ENCODE peak calls at places on chromosome 7, in nine cellular contexts. D is astrocyte; K is CD4-positive, CD25-positive, alpha-beta regulatory T cell; N is sigmoid colon; T is Kasumi-1; R is amniotic stem cell; G is iPS DF 6.9; U is SK-MEL-5; Y is Right ventricle myocardium superior. W is an unnamed sample.

GRCh38 chr7:125934965-125935364 is 1005.3 kb upstream of the POT1 start:
- DNase-seq in D (no peak), K (no peak), N (no peak), T (no peak), R (no peak), G (no peak), U (no peak), Y (no peak), W (no peak)

GRCh38 chr7:140060788-140061606 is 1.8 kb downstream of the PARP12 start:
- DNase-seq in D (peak; percentile 65), K (no peak), N (peak; percentile 74), T (no peak), R (no peak), G (no peak), U (no peak), Y (peak; percentile 76), W (no peak)

GRCh38 chr7:55020481-55020871 is 1.7 kb downstream of the EGFR start:
- DNase-seq in D (peak; percentile 70), K (no peak), N (peak; percentile 93), T (no peak), R (no peak), G (no peak), U (no peak), Y (peak; percentile 66), W (peak; percentile 17)

GRCh38 chr7:76333388-76334101 is 25.2 kb downstream of the YWHAG start:
- DNase-seq in D (no peak), K (no peak), N (peak; percentile 77), T (peak; percentile 85), R (no peak), G (no peak), U (no peak), Y (peak; percentile 85), W (no peak)

GRCh38 chr7:28114056-28114455 is 66.5 kb downstream of the JAZF1 start:
- DNase-seq in D (no peak), K (no peak), N (no peak), T (no peak), R (no peak), G (no peak), U (no peak), Y (no peak), W (no peak)

GRCh38 chr7:116988363-116988989 is 35.2 kb downstream of the ST7 start:
- DNase-seq in D (no peak), K (no peak), N (no peak), T (peak; percentile 43), R (no peak), G (no peak), U (peak; percentile 53), Y (no peak), W (peak; percentile 25)

GRCh38 chr7:40799493-40800406 is 664.9 kb downstream of the SUGCT start:
- DNase-seq in D (no peak), K (no peak), N (no peak), T (no peak), R (no peak), G (no peak), U (no peak), Y (no peak), W (no peak)

GRCh38 chr7:102829075-102829474 is 80.3 kb downstream of the FAM185A start:
- DNase-seq in D (no peak), K (no peak), N (no peak), T (no peak), R (no peak), G (no peak), U (no peak), Y (no peak), W (no peak)

GRCh38 chr7:8433477-8434289 is at the start of gene NXPH1:
- DNase-seq in D (no peak), K (no peak), N (no peak), T (no peak), R (no peak), G (no peak), U (no peak), Y (no peak), W (no peak)

GRCh38 chr7:55794527-55794926 is 68.0 kb downstream of the SEPTIN14 start:
- DNase-seq in D (no peak), K (no peak), N (no peak), T (no peak), R (no peak), G (no peak), U (no peak), Y (no peak), W (no peak)

GRCh38 chr7:111006691-111007090 is 84.2 kb upstream of the LRRN3 start:
- DNase-seq in D (peak; percentile 86), K (no peak), N (no peak), T (no peak), R (peak; percentile 33), G (no peak), U (no peak), Y (no peak), W (no peak)

GRCh38 chr7:124712017-124712416 is 53.6 kb downstream of the GPR37 start:
- DNase-seq in D (no peak), K (no peak), N (no peak), T (no peak), R (no peak), G (no peak), U (no peak), Y (no peak), W (no peak)

GRCh38 chr7:129781856-129782256 is 170.3 kb downstream of the NRF1 start:
- DNase-seq in D (no peak), K (peak; percentile 9), N (no peak), T (no peak), R (no peak), G (no peak), U (no peak), Y (no peak), W (no peak)

GRCh38 chr7:41870017-41870416 is 167.1 kb upstream of the INHBA start:
- DNase-seq in D (no peak), K (no peak), N (no peak), T (no peak), R (no peak), G (no peak), U (no peak), Y (no peak), W (no peak)

GRCh38 chr7:28530175-28531142 is 118.1 kb downstream of the CREB5 start:
- DNase-seq in D (no peak), K (no peak), N (no peak), T (no peak), R (no peak), G (no peak), U (no peak), Y (peak; percentile 71), W (no peak)

GRCh38 chr7:17070117-17070750 is 188.5 kb upstream of the AGR3 start:
- DNase-seq in D (no peak), K (no peak), N (no peak), T (no peak), R (no peak), G (no peak), U (no peak), Y (no peak), W (no peak)

GRCh38 chr7:122901250-122901649 is 15.0 kb upstream of the CADPS2 start:
- DNase-seq in D (no peak), K (no peak), N (no peak), T (no peak), R (no peak), G (no peak), U (no peak), Y (no peak), W (no peak)

GRCh38 chr7:39950473-39951155 is 558 bp downstream of the CDK13 start:
- DNase-seq in D (peak; percentile 22), K (peak; percentile 52), N (peak; percentile 67), T (peak; percentile 50), R (no peak), G (no peak), U (peak; percentile 31), Y (peak; percentile 74), W (no peak)

GRCh38 chr7:138556771-138557484 is 96.9 kb downstream of the TRIM24 start:
- DNase-seq in D (no peak), K (peak; percentile 9), N (no peak), T (no peak), R (no peak), G (no peak), U (no peak), Y (no peak), W (no peak)

GRCh38 chr7:38539477-38540081 is 91.6 kb downstream of the AMPH start:
- DNase-seq in D (no peak), K (no peak), N (no peak), T (no peak), R (no peak), G (no peak), U (no peak), Y (no peak), W (no peak)

GRCh38 chr7:28984631-28985030 is 26.5 kb upstream of the TRIL start:
- DNase-seq in D (peak; percentile 87), K (no peak), N (peak; percentile 77), T (no peak), R (peak; percentile 59), G (no peak), U (peak; percentile 38), Y (peak; percentile 66), W (peak; percentile 19)

GRCh38 chr7:962401-963081 is 8.1 kb upstream of the ADAP1 start:
- DNase-seq in D (no peak), K (no peak), N (peak; percentile 55), T (no peak), R (no peak), G (no peak), U (no peak), Y (peak; percentile 30), W (no peak)

GRCh38 chr7:47507514-47507913 is 74.4 kb downstream of the TNS3 start:
- DNase-seq in D (no peak), K (no peak), N (peak; percentile 59), T (no peak), R (no peak), G (no peak), U (no peak), Y (no peak), W (no peak)

GRCh38 chr7:77188736-77189429 is 10.7 kb downstream of the FGL2 start:
- DNase-seq in D (no peak), K (no peak), N (no peak), T (peak; percentile 91), R (no peak), G (no peak), U (no peak), Y (no peak), W (no peak)

GRCh38 chr7:98988641-98989040 is 110.3 kb downstream of the TRRAP start:
- DNase-seq in D (no peak), K (no peak), N (peak; percentile 57), T (no peak), R (no peak), G (no peak), U (no peak), Y (no peak), W (no peak)

GRCh38 chr7:128215739-128216138 is 25.3 kb upstream of the LEP start:
- DNase-seq in D (peak; percentile 49), K (no peak), N (peak; percentile 19), T (no peak), R (no peak), G (no peak), U (no peak), Y (no peak), W (no peak)

W was measured in SW 1271.